ENCODE peak calls at places on chromosomes 6 and 20, in ten cellular contexts. U is mammary epithelial cell, Q is PC-3, H is cardiac muscle cell, M is heart left ventricle, T is ascending aorta, B is adrenal gland, C is fibroblast of lung, G is left lung, L is tibial artery. P is an unnamed sample.

GRCh38 chr6:52975580-52975979 is 19.5 kb downstream of the GSTA4 start:
- DNase-seq in U (no peak), Q (no peak), H (no peak), M (no peak), T (no peak), B (no peak), C (peak), G (no peak), L (no peak), P (no peak)

GRCh38 chr20:24762371-24762770 is 186.7 kb upstream of the CST7 start:
- DNase-seq in U (no peak), Q (no peak), H (no peak), M (no peak), T (peak), B (no peak), C (no peak), G (no peak), L (no peak), P (no peak)

GRCh38 chr6:65776332-65776731 is 69.3 kb upstream of the EYS start:
- DNase-seq in U (no peak), Q (peak), H (peak), M (no peak), T (no peak), B (no peak), C (peak), G (no peak), L (no peak), P (no peak)

GRCh38 chr20:1327827-1328679 is 886 bp downstream of the SDCBP2 start:
- DNase-seq in U (no peak), Q (no peak), H (no peak), M (peak), T (peak), B (peak), C (no peak), G (no peak), L (no peak), P (no peak)

GRCh38 chr20:45347936-45348809 is at the start of gene SDC4:
- DNase-seq in U (peak), Q (peak), H (peak), M (peak), T (peak), B (peak), C (peak), G (peak), L (peak), P (no peak)

GRCh38 chr6:74646461-74646860 is 559.4 kb downstream of the COL12A1 start:
- DNase-seq in U (no peak), Q (no peak), H (no peak), M (no peak), T (no peak), B (no peak), C (no peak), G (no peak), L (no peak), P (no peak)

GRCh38 chr20:32004963-32005362 is 5.3 kb upstream of the CCM2L start:
- DNase-seq in U (no peak), Q (peak), H (no peak), M (no peak), T (no peak), B (no peak), C (peak), G (no peak), L (no peak), P (no peak)

GRCh38 chr20:45969712-45970634 is 2.0 kb downstream of the ZNF335 start:
- DNase-seq in U (peak), Q (peak), H (peak), M (peak), T (peak), B (peak), C (peak), G (no peak), L (no peak), P (peak)

GRCh38 chr20:14830899-14831298 is 493.5 kb upstream of the FLRT3 start:
- DNase-seq in U (no peak), Q (no peak), H (no peak), M (no peak), T (no peak), B (no peak), C (no peak), G (no peak), L (no peak), P (no peak)

GRCh38 chr6:110113989-110114388 is 65.5 kb downstream of the WASF1 start:
- DNase-seq in U (no peak), Q (no peak), H (no peak), M (no peak), T (no peak), B (no peak), C (no peak), G (no peak), L (no peak), P (no peak)

GRCh38 chr6:156943167-156943566 is 166.0 kb downstream of the ARID1B start:
- DNase-seq in U (no peak), Q (no peak), H (no peak), M (no peak), T (no peak), B (no peak), C (no peak), G (no peak), L (no peak), P (no peak)

GRCh38 chr6:134240664-134241431 is 77.1 kb downstream of the SGK1 start:
- DNase-seq in U (peak), Q (no peak), H (no peak), M (peak), T (peak), B (peak), C (no peak), G (peak), L (peak), P (no peak)

GRCh38 chr20:33372993-33373441 is 28.3 kb downstream of the CDK5RAP1 start:
- DNase-seq in U (peak), Q (no peak), H (no peak), M (no peak), T (peak), B (no peak), C (peak), G (no peak), L (no peak), P (no peak)

GRCh38 chr20:35663516-35663812 is 1.2 kb downstream of the CPNE1 start:
- DNase-seq in U (no peak), Q (peak), H (no peak), M (no peak), T (no peak), B (no peak), C (no peak), G (no peak), L (no peak), P (peak)

GRCh38 chr20:62832212-62832922 is 15.5 kb downstream of the COL9A3 start:
- DNase-seq in U (no peak), Q (peak), H (no peak), M (no peak), T (no peak), B (peak), C (no peak), G (peak), L (no peak), P (no peak)

GRCh38 chr6:133079901-133080300 is 161.3 kb upstream of the EYA4 start:
- DNase-seq in U (no peak), Q (no peak), H (no peak), M (no peak), T (no peak), B (no peak), C (no peak), G (no peak), L (no peak), P (no peak)

GRCh38 chr6:37512400-37512958 is 12.8 kb upstream of the CCDC167 start:
- DNase-seq in U (no peak), Q (no peak), H (peak), M (no peak), T (no peak), B (no peak), C (no peak), G (no peak), L (no peak), P (no peak)

GRCh38 chr6:47034919-47035318 is 7.2 kb downstream of the ADGRF1 start:
- DNase-seq in U (peak), Q (peak), H (peak), M (peak), T (no peak), B (peak), C (peak), G (no peak), L (no peak), P (peak)

GRCh38 chr6:66808771-66809170 is 1101.7 kb upstream of the EYS start:
- DNase-seq in U (no peak), Q (no peak), H (no peak), M (no peak), T (no peak), B (no peak), C (no peak), G (no peak), L (no peak), P (no peak)

GRCh38 chr20:49887251-49887827 is 28.0 kb downstream of the SPATA2 start:
- DNase-seq in U (no peak), Q (no peak), H (no peak), M (peak), T (peak), B (no peak), C (peak), G (no peak), L (no peak), P (peak)

GRCh38 chr6:2464641-2465040 is 219.2 kb upstream of the GMDS start:
- DNase-seq in U (no peak), Q (no peak), H (no peak), M (no peak), T (no peak), B (no peak), C (no peak), G (no peak), L (no peak), P (no peak)

GRCh38 chr6:81940451-81940850 is 188.0 kb upstream of the TENT5A start:
- DNase-seq in U (no peak), Q (peak), H (no peak), M (no peak), T (no peak), B (no peak), C (no peak), G (no peak), L (no peak), P (no peak)

GRCh38 chr6:16334671-16335070 is 96.3 kb downstream of the GMPR start:
- DNase-seq in U (peak), Q (peak), H (no peak), M (peak), T (peak), B (peak), C (peak), G (peak), L (peak), P (peak)

DNA sequence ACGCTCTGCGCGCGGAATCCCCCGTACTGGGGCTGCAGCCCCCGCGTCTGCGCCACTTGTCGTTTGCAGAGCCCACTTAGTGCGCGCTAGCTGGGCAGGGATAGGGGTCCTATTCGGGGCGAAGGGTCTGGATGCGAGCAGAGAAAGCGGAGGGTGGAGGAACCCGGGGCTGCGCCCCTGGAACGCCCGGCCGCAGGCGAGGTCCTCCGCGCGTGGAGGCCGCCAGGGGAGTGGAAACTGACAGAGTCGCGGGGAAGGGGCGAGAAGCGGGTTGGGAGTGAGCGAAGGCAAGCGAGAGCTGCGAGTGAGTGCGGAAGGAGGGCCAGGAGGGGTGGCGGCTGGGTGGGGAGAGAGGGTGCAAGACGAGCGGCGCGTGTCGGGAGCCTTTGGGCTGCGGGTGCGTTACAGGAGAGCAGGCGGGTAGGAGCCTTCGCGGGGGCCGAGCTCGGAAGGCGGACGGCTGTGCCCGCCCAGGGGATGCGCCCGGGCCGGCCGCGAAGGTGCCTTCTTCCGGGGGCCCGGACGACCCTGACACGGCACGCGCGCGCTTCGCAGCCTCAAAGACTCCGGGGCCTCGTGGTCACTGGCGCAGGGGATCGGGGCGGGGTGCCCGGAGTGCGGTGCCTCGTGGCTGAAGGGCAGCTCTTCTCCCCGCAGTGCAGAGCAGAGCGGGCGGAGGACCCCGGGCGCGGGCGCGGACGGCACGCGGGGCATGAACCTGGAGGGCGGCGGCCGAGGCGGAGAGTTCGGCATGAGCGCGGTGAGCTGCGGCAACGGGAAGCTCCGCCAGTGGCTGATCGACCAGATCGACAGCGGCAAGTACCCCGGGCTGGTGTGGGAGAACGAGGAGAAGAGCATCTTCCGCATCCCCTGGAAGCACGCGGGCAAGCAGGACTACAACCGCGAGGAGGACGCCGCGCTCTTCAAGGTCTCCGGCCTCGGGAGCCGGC is 1.2 kb downstream of the IRF4 start:
- DNase-seq in U (no peak), Q (no peak), H (peak), M (no peak), T (no peak), B (no peak), C (no peak), G (no peak), L (no peak), P (no peak)
- H3K4me3 ChIP-seq in U (no peak), Q (no peak), H (peak), M (peak), T (peak), B (no peak), C (no peak), G (peak), L (peak), P (no peak)

GRCh38 chr6:139926711-139927110 is 552.3 kb upstream of the CITED2 start:
- DNase-seq in U (no peak), Q (no peak), H (no peak), M (no peak), T (no peak), B (no peak), C (peak), G (no peak), L (no peak), P (peak)

GRCh38 chr6:139927742-139928305 is 553.4 kb upstream of the CITED2 start:
- DNase-seq in U (no peak), Q (no peak), H (peak), M (no peak), T (no peak), B (no peak), C (no peak), G (no peak), L (no peak), P (no peak)

GRCh38 chr6:139927236-139927635 is 552.8 kb upstream of the CITED2 start:
- DNase-seq in U (no peak), Q (peak), H (no peak), M (no peak), T (no peak), B (no peak), C (peak), G (no peak), L (no peak), P (peak)

GRCh38 chr6:139932671-139933070 is 558.2 kb upstream of the CITED2 start:
- DNase-seq in U (no peak), Q (peak), H (no peak), M (no peak), T (no peak), B (no peak), C (no peak), G (no peak), L (no peak), P (no peak)

DNA sequence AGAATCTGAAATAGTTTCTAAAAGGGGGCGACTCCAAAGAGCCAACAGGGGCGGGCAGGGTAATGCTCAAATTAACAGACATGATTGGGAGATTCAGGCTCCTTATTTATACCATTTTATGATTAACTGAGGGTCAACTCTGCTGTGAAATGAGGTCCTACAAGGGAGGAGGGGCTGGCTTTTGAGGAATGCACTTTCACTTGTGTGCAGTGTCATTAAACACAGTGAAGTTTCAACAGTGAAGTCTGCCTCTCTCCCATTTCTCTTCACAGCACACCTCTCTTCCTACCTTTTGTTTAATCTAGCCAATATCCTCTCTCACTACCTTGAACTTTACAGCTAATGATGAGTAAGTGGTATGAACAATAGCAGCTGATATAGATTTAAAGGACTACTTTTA is 557.3 kb upstream of the CITED2 start:
- DNase-seq in U (no peak), Q (peak), H (no peak), M (no peak), T (no peak), B (no peak), C (no peak), G (no peak), L (no peak), P (no peak)
- H3K27ac ChIP-seq in U (no peak), Q (no peak), H (no peak), M (no peak), T (no peak), B (no peak), C (no peak), G (no peak), L (no peak), P (no peak)

GRCh38 chr6:135496805-135497411 is 632 bp downstream of the AHI1 start:
- DNase-seq in U (no peak), Q (no peak), H (no peak), M (no peak), T (no peak), B (no peak), C (peak), G (no peak), L (no peak), P (no peak)
- H3K4me3 ChIP-seq in U (peak), Q (peak), H (peak), M (peak), T (peak), B (peak), C (peak), G (peak), L (peak), P (peak)

GRCh38 chr6:34239240-34239825 is 2.7 kb downstream of the HMGA1 start:
- DNase-seq in U (no peak), Q (peak), H (no peak), M (no peak), T (peak), B (peak), C (no peak), G (no peak), L (no peak), P (no peak)

GRCh38 chr6:34237316-34237721 is 646 bp downstream of the HMGA1 start:
- DNase-seq in U (no peak), Q (peak), H (peak), M (no peak), T (peak), B (no peak), C (no peak), G (no peak), L (no peak), P (no peak)

GRCh38 chr6:34237722-34238506 is 1.2 kb downstream of the HMGA1 start:
- DNase-seq in U (no peak), Q (peak), H (peak), M (no peak), T (peak), B (no peak), C (no peak), G (no peak), L (no peak), P (no peak)

GRCh38 chr6:34239893-34240292 is 3.2 kb downstream of the HMGA1 start:
- DNase-seq in U (no peak), Q (no peak), H (no peak), M (no peak), T (no peak), B (peak), C (no peak), G (no peak), L (no peak), P (no peak)

GRCh38 chr6:34238507-34239239 is 2.0 kb downstream of the HMGA1 start:
- DNase-seq in U (no peak), Q (no peak), H (no peak), M (no peak), T (peak), B (peak), C (no peak), G (no peak), L (no peak), P (no peak)
- H3K27ac ChIP-seq in U (peak), Q (peak), H (no peak), M (no peak), T (no peak), B (no peak), C (peak), G (no peak), L (no peak), P (peak)

GRCh38 chr20:19886666-19887288 is 128.7 kb downstream of the RIN2 start:
- DNase-seq in U (peak), Q (peak), H (peak), M (no peak), T (no peak), B (no peak), C (no peak), G (no peak), L (no peak), P (no peak)
- H3K4me3 ChIP-seq in U (no peak), Q (peak), H (no peak), M (peak), T (peak), B (no peak), C (no peak), G (peak), L (peak), P (no peak)

DNA sequence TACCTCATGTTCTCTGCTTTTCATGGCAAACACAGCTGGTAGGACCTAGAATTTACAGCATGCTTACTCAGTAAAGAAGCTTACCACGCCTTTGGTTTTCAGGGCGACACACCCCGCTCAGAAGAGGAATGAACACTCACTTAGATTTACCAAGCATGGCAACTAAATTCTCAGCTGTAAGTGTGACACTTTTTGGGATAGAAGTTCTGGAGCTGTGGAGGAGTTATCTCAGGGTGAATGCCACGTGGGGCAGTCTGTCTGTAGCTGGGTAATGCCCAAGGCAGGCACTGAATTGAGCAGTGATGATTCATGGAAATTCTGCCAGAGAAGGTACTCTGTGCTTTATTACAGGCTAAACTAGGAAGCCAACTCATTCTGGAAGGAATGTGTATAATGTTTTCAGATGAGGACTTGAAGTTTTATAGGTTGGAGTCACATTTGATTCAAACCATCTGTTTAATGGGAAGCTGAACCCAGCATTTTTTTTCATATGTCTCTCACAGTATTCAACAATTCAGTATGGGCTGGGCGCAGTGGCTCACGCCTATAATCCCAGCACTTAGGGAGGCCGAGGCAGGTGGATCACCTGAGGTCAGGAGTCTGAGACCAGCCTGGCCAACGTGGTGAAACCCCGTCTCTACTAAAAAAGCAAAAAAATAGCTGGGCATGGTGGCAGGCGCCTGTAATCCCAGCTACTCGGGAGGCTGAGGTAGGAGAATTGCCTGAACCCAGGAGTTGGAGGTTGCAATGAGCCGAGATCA is 3.5 kb upstream of the PRIM2 start:
- DNase-seq in U (peak), Q (peak), H (no peak), M (no peak), T (peak), B (peak), C (peak), G (no peak), L (no peak), P (peak)
- H3K27ac ChIP-seq in U (peak), Q (peak), H (no peak), M (peak), T (peak), B (no peak), C (peak), G (peak), L (peak), P (peak)

DNA sequence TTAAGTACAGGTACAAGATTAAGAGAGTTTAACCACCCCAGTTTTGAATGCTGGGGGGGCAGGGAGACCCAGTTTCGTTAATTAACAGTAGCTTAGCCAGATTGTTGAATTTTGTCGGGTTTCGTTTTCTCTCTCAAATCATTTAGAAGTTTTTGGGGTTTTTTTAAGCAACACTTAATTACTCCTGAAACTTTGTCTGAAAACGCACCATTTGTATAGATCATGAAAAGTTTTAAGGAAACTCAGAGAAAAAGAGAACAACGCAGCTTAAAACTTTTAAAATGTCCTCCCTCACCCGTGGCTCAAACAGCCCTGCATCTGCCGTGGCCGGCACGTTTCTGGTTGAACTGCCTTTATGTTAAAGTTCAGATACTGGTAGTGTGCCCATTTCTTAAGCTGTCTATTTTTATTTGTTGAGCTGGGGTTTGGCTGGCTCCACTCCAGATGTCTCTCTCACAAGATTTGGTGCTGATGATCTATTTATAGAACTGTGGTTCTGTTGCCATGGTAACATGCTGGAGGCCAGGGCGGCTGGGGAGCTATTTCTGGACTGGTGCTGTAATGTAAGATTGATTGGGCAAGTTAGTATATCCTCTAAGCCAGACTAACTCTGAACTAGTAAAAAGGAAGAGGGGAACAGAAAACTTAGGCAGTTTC is 55.1 kb downstream of the GNAS start:
- DNase-seq in U (peak), Q (peak), H (peak), M (peak), T (peak), B (peak), C (peak), G (peak), L (peak), P (peak)
- H3K4me3 ChIP-seq in U (no peak), Q (no peak), H (peak), M (peak), T (peak), B (no peak), C (peak), G (peak), L (peak), P (no peak)

P was measured in brain microvascular endothelial cell.